ENCODE peak calls at places on chromosomes 1 and 21, in eight cellular contexts. One of them, this sample, is unnamed.

GRCh38 chr1:47934243-47934805 is 62.9 kb downstream of the TRABD2B start:
- DNase-seq in SK-N-SH: peak
- DNase-seq in fibroblast of mammary gland: peak
- DNase-seq in kidney epithelial cell: peak
- DNase-seq in lung: peak
- DNase-seq in PC-3: no peak
- DNase-seq in CD8-positive, alpha-beta T cell: no peak
- DNase-seq in adrenal gland: peak
- DNase-seq in this sample: no peak

GRCh38 chr1:153260980-153261792 is 1.7 kb downstream of the LORICRIN start:
- DNase-seq in PC-3: no peak
- DNase-seq in lung: no peak
- DNase-seq in CD8-positive, alpha-beta T cell: no peak
- DNase-seq in fibroblast of mammary gland: no peak
- DNase-seq in kidney epithelial cell: no peak
- DNase-seq in adrenal gland: peak
- DNase-seq in SK-N-SH: peak
- DNase-seq in this sample: no peak

GRCh38 chr1:35369922-35370671 is 101.6 kb downstream of the ZMYM4 start:
- DNase-seq in kidney epithelial cell: no peak
- DNase-seq in fibroblast of mammary gland: peak
- DNase-seq in PC-3: no peak
- DNase-seq in CD8-positive, alpha-beta T cell: no peak
- DNase-seq in lung: peak
- DNase-seq in adrenal gland: peak
- DNase-seq in SK-N-SH: peak
- DNase-seq in this sample: peak

GRCh38 chr1:174114788-174115448 is 44.4 kb upstream of the RABGAP1L start:
- DNase-seq in lung: no peak
- DNase-seq in PC-3: peak
- DNase-seq in kidney epithelial cell: peak
- DNase-seq in CD8-positive, alpha-beta T cell: no peak
- DNase-seq in fibroblast of mammary gland: peak
- DNase-seq in SK-N-SH: peak
- DNase-seq in adrenal gland: no peak
- DNase-seq in this sample: peak

GRCh38 chr1:102578806-102579205 is 529.5 kb downstream of the COL11A1 start:
- DNase-seq in lung: no peak
- DNase-seq in CD8-positive, alpha-beta T cell: no peak
- DNase-seq in PC-3: no peak
- DNase-seq in kidney epithelial cell: no peak
- DNase-seq in SK-N-SH: no peak
- DNase-seq in fibroblast of mammary gland: no peak
- DNase-seq in adrenal gland: no peak
- DNase-seq in this sample: peak

GRCh38 chr1:9249534-9250335 is 15.2 kb downstream of the H6PD start:
- DNase-seq in lung: peak
- DNase-seq in kidney epithelial cell: no peak
- DNase-seq in CD8-positive, alpha-beta T cell: no peak
- DNase-seq in fibroblast of mammary gland: peak
- DNase-seq in PC-3: peak
- DNase-seq in SK-N-SH: peak
- DNase-seq in adrenal gland: peak
- DNase-seq in this sample: peak

GRCh38 chr1:198280080-198280479 is 123.3 kb downstream of the NEK7 start:
- DNase-seq in lung: no peak
- DNase-seq in fibroblast of mammary gland: no peak
- DNase-seq in kidney epithelial cell: no peak
- DNase-seq in SK-N-SH: no peak
- DNase-seq in PC-3: no peak
- DNase-seq in adrenal gland: no peak
- DNase-seq in CD8-positive, alpha-beta T cell: no peak
- DNase-seq in this sample: no peak

GRCh38 chr1:3009021-3009420 is 12.2 kb upstream of the ACTRT2 start:
- DNase-seq in SK-N-SH: no peak
- DNase-seq in kidney epithelial cell: no peak
- DNase-seq in PC-3: no peak
- DNase-seq in lung: no peak
- DNase-seq in fibroblast of mammary gland: no peak
- DNase-seq in CD8-positive, alpha-beta T cell: no peak
- DNase-seq in adrenal gland: no peak
- DNase-seq in this sample: no peak

GRCh38 chr1:149846600-149847466 is 52.5 kb upstream of the BOLA1 start:
- DNase-seq in adrenal gland: peak
- DNase-seq in kidney epithelial cell: no peak
- DNase-seq in PC-3: no peak
- DNase-seq in fibroblast of mammary gland: no peak
- DNase-seq in lung: no peak
- DNase-seq in SK-N-SH: no peak
- DNase-seq in CD8-positive, alpha-beta T cell: no peak
- DNase-seq in this sample: no peak

GRCh38 chr1:240691521-240692338 is 79.8 kb upstream of the GREM2 start:
- DNase-seq in kidney epithelial cell: no peak
- DNase-seq in CD8-positive, alpha-beta T cell: no peak
- DNase-seq in lung: no peak
- DNase-seq in adrenal gland: peak
- DNase-seq in PC-3: peak
- DNase-seq in SK-N-SH: peak
- DNase-seq in fibroblast of mammary gland: peak
- DNase-seq in this sample: peak

GRCh38 chr1:61184035-61184713 is 101.8 kb downstream of the NFIA start:
- DNase-seq in CD8-positive, alpha-beta T cell: no peak
- DNase-seq in SK-N-SH: peak
- DNase-seq in kidney epithelial cell: no peak
- DNase-seq in PC-3: peak
- DNase-seq in fibroblast of mammary gland: peak
- DNase-seq in lung: peak
- DNase-seq in adrenal gland: peak
- DNase-seq in this sample: peak

GRCh38 chr1:7250176-7250575 is 464.9 kb downstream of the CAMTA1 start:
- DNase-seq in PC-3: no peak
- DNase-seq in lung: no peak
- DNase-seq in CD8-positive, alpha-beta T cell: no peak
- DNase-seq in fibroblast of mammary gland: no peak
- DNase-seq in kidney epithelial cell: peak
- DNase-seq in adrenal gland: no peak
- DNase-seq in SK-N-SH: no peak
- DNase-seq in this sample: peak

GRCh38 chr1:235882816-235883215 is 16.1 kb upstream of the LYST start:
- DNase-seq in CD8-positive, alpha-beta T cell: no peak
- DNase-seq in kidney epithelial cell: no peak
- DNase-seq in adrenal gland: no peak
- DNase-seq in SK-N-SH: no peak
- DNase-seq in lung: no peak
- DNase-seq in PC-3: no peak
- DNase-seq in fibroblast of mammary gland: peak
- DNase-seq in this sample: no peak

GRCh38 chr1:180181996-180182675 is 27.5 kb downstream of the QSOX1 start:
- DNase-seq in adrenal gland: no peak
- DNase-seq in PC-3: no peak
- DNase-seq in lung: no peak
- DNase-seq in SK-N-SH: no peak
- DNase-seq in fibroblast of mammary gland: no peak
- DNase-seq in kidney epithelial cell: no peak
- DNase-seq in CD8-positive, alpha-beta T cell: no peak
- DNase-seq in this sample: no peak

GRCh38 chr1:42966688-42967609 is 8.3 kb upstream of the SLC2A1 start:
- DNase-seq in kidney epithelial cell: peak
- DNase-seq in SK-N-SH: no peak
- DNase-seq in CD8-positive, alpha-beta T cell: no peak
- DNase-seq in PC-3: peak
- DNase-seq in adrenal gland: peak
- DNase-seq in lung: peak
- DNase-seq in fibroblast of mammary gland: peak
- DNase-seq in this sample: peak

DNA sequence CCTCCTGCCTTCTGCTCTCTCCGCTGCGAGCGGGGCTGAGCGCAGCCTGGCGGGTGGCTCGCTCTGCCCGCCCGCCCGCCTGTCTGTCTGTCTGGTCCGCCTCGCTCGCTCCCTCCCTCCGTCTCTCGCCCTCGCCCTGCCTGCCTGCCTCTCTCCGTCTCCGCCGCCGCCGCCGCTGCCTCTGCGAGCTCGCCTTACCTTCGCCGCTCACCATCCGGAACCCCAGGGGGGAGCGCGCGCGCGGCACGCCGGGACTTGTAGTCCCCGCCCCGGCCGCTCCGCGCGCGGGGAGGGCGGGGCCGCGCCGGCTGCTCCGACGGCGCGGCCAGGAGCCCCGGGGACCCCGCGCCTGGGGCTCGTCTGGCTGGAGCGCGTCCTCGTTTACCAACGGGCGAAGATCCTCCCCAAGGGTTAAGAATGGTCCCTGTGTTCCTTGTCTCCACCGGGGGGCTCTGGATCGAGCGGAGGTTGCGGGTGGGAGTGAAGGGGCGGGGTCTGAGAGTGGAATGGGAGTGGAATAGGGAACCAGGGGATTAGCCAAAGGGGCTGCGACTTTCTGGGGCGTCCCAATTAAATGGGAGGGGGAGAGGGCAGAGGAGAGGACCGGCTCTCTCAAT is at the start of gene AHDC1:
- DNase-seq in kidney epithelial cell: peak
- DNase-seq in adrenal gland: peak
- DNase-seq in fibroblast of mammary gland: peak
- DNase-seq in PC-3: peak
- DNase-seq in lung: peak
- DNase-seq in CD8-positive, alpha-beta T cell: peak
- DNase-seq in SK-N-SH: peak
- DNase-seq in this sample: peak
- TF ChIP-seq CTCF in kidney epithelial cell: no peak
- TF ChIP-seq CTCF in adrenal gland: peak
- TF ChIP-seq CTCF in fibroblast of mammary gland: no peak
- TF ChIP-seq CTCF in PC-3: no peak
- TF ChIP-seq CTCF in lung: no peak
- TF ChIP-seq CTCF in CD8-positive, alpha-beta T cell: no peak
- TF ChIP-seq CTCF in SK-N-SH: no peak
- TF ChIP-seq CTCF in this sample: no peak

DNA sequence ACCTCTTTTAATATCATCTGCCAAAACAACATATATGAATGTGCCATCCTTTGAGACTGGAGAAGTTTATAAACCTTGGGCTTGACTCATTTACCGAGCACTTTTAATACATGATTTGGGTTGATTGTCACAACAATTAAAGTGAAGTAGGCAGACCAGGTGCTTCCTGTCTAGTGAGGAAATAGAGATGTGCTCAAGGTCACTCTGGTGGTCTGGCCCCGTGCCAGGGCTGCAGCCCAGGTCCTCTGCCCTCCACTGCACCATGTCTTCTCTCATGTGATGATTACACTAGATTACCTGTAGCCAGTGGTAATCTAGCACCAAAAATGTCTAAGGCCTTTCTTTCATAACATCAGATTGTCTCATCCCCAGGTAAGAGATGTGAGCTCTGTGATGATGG is 61.8 kb upstream of the LAMC2 start:
- DNase-seq in CD8-positive, alpha-beta T cell: no peak
- DNase-seq in adrenal gland: no peak
- DNase-seq in lung: no peak
- DNase-seq in kidney epithelial cell: no peak
- DNase-seq in SK-N-SH: peak
- DNase-seq in PC-3: no peak
- DNase-seq in fibroblast of mammary gland: no peak
- DNase-seq in this sample: no peak
- TF ChIP-seq CTCF in CD8-positive, alpha-beta T cell: no peak
- TF ChIP-seq CTCF in adrenal gland: no peak
- TF ChIP-seq CTCF in lung: no peak
- TF ChIP-seq CTCF in kidney epithelial cell: no peak
- TF ChIP-seq CTCF in SK-N-SH: no peak
- TF ChIP-seq CTCF in PC-3: no peak
- TF ChIP-seq CTCF in fibroblast of mammary gland: no peak
- TF ChIP-seq CTCF in this sample: no peak

DNA sequence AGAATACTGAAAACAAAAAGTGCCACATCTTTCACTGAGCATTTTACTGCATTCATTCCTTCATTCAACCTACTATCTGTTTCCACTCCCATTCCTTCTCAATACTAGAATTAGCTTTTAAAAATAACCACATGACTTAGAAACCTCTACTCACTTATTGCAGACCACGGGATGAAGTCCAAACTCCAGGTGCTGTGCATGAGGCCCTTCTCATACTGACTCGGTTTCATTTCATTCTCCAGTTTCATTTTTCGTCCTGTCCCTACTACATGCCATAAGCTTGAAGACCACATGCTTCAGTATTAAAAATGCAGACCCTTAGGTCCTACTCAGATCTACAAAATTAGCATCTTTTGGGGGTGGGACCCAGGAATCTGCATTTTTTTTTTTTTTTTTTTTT is 2.3 kb upstream of the BACH1 start:
- DNase-seq in CD8-positive, alpha-beta T cell: no peak
- DNase-seq in kidney epithelial cell: no peak
- DNase-seq in lung: no peak
- DNase-seq in SK-N-SH: no peak
- DNase-seq in adrenal gland: no peak
- DNase-seq in PC-3: no peak
- DNase-seq in fibroblast of mammary gland: no peak
- DNase-seq in this sample: no peak
- TF ChIP-seq CTCF in CD8-positive, alpha-beta T cell: no peak
- TF ChIP-seq CTCF in kidney epithelial cell: no peak
- TF ChIP-seq CTCF in lung: no peak
- TF ChIP-seq CTCF in SK-N-SH: no peak
- TF ChIP-seq CTCF in adrenal gland: no peak
- TF ChIP-seq CTCF in PC-3: no peak
- TF ChIP-seq CTCF in fibroblast of mammary gland: no peak
- TF ChIP-seq CTCF in this sample: no peak

GRCh38 chr1:183315987-183316758 is 102.0 kb downstream of the NMNAT2 start:
- DNase-seq in adrenal gland: no peak
- DNase-seq in SK-N-SH: peak
- DNase-seq in fibroblast of mammary gland: no peak
- DNase-seq in CD8-positive, alpha-beta T cell: no peak
- DNase-seq in kidney epithelial cell: no peak
- DNase-seq in PC-3: no peak
- DNase-seq in lung: no peak
- DNase-seq in this sample: no peak

GRCh38 chr1:183319051-183319450 is 99.1 kb downstream of the NMNAT2 start:
- DNase-seq in lung: no peak
- DNase-seq in fibroblast of mammary gland: no peak
- DNase-seq in CD8-positive, alpha-beta T cell: no peak
- DNase-seq in kidney epithelial cell: no peak
- DNase-seq in SK-N-SH: no peak
- DNase-seq in adrenal gland: no peak
- DNase-seq in PC-3: peak
- DNase-seq in this sample: peak

GRCh38 chr1:183323849-183324683 is 94.1 kb downstream of the NMNAT2 start:
- DNase-seq in CD8-positive, alpha-beta T cell: no peak
- DNase-seq in PC-3: peak
- DNase-seq in SK-N-SH: no peak
- DNase-seq in kidney epithelial cell: no peak
- DNase-seq in adrenal gland: no peak
- DNase-seq in lung: no peak
- DNase-seq in fibroblast of mammary gland: no peak
- DNase-seq in this sample: no peak

GRCh38 chr1:183318433-183318832 is 99.7 kb downstream of the NMNAT2 start:
- DNase-seq in CD8-positive, alpha-beta T cell: no peak
- DNase-seq in lung: peak
- DNase-seq in adrenal gland: peak
- DNase-seq in kidney epithelial cell: peak
- DNase-seq in PC-3: peak
- DNase-seq in SK-N-SH: no peak
- DNase-seq in fibroblast of mammary gland: peak
- DNase-seq in this sample: peak
- TF ChIP-seq CTCF in CD8-positive, alpha-beta T cell: no peak
- TF ChIP-seq CTCF in lung: no peak
- TF ChIP-seq CTCF in adrenal gland: peak
- TF ChIP-seq CTCF in kidney epithelial cell: peak
- TF ChIP-seq CTCF in PC-3: peak
- TF ChIP-seq CTCF in SK-N-SH: peak
- TF ChIP-seq CTCF in fibroblast of mammary gland: peak
- TF ChIP-seq CTCF in this sample: peak